ENCODE peak calls at places on chromosomes 12 and 14, in eight cellular contexts. One of them, this sample, is unnamed.

GRCh38 chr12:57110189-57111045 is 745 bp downstream of the STAT6 start:
- DNase-seq in nephron progenitor cell: peak; percentile 83
- DNase-seq in psoas muscle: peak; percentile 77
- DNase-seq in AG10803: no peak
- DNase-seq in endodermal cell: peak; percentile 97
- DNase-seq in colonic mucosa: peak; percentile 89
- DNase-seq in tibial artery: peak; percentile 90
- DNase-seq in AG09309: no peak
- DNase-seq in this sample: peak; percentile 60

GRCh38 chr12:114921796-114922195 is 237.8 kb upstream of the TBX3 start:
- DNase-seq in nephron progenitor cell: no peak
- DNase-seq in psoas muscle: no peak
- DNase-seq in AG10803: peak; percentile 56
- DNase-seq in endodermal cell: peak; percentile 22
- DNase-seq in colonic mucosa: no peak
- DNase-seq in tibial artery: no peak
- DNase-seq in AG09309: no peak
- DNase-seq in this sample: no peak

GRCh38 chr14:69910871-69911270 is 31.7 kb downstream of the SMOC1 start:
- DNase-seq in nephron progenitor cell: no peak
- DNase-seq in psoas muscle: no peak
- DNase-seq in AG10803: no peak
- DNase-seq in endodermal cell: no peak
- DNase-seq in colonic mucosa: no peak
- DNase-seq in tibial artery: no peak
- DNase-seq in AG09309: no peak
- DNase-seq in this sample: peak; percentile 58

GRCh38 chr12:26250801-26251200 is 55.4 kb downstream of the SSPN start:
- DNase-seq in nephron progenitor cell: no peak
- DNase-seq in psoas muscle: no peak
- DNase-seq in AG10803: no peak
- DNase-seq in endodermal cell: no peak
- DNase-seq in colonic mucosa: no peak
- DNase-seq in tibial artery: no peak
- DNase-seq in AG09309: no peak
- DNase-seq in this sample: no peak

GRCh38 chr14:103846569-103847438 is 571 bp downstream of the PPP1R13B start:
- DNase-seq in nephron progenitor cell: peak; percentile 30
- DNase-seq in psoas muscle: peak; percentile 75
- DNase-seq in AG10803: no peak
- DNase-seq in endodermal cell: peak; percentile 75
- DNase-seq in colonic mucosa: peak; percentile 35
- DNase-seq in tibial artery: peak; percentile 73
- DNase-seq in AG09309: no peak
- DNase-seq in this sample: peak; percentile 50

GRCh38 chr14:103886304-103887169 is 39.2 kb upstream of the PPP1R13B start:
- DNase-seq in nephron progenitor cell: peak; percentile 63
- DNase-seq in psoas muscle: no peak
- DNase-seq in AG10803: no peak
- DNase-seq in endodermal cell: peak; percentile 83
- DNase-seq in colonic mucosa: no peak
- DNase-seq in tibial artery: no peak
- DNase-seq in AG09309: no peak
- DNase-seq in this sample: no peak

GRCh38 chr12:92288533-92288932 is 142.9 kb upstream of the BTG1 start:
- DNase-seq in nephron progenitor cell: no peak
- DNase-seq in psoas muscle: no peak
- DNase-seq in AG10803: no peak
- DNase-seq in endodermal cell: peak; percentile 33
- DNase-seq in colonic mucosa: no peak
- DNase-seq in tibial artery: no peak
- DNase-seq in AG09309: no peak
- DNase-seq in this sample: no peak

GRCh38 chr14:84482256-84483071 is 1047.5 kb upstream of the FLRT2 start:
- DNase-seq in nephron progenitor cell: no peak
- DNase-seq in psoas muscle: no peak
- DNase-seq in AG10803: peak; percentile 56
- DNase-seq in endodermal cell: no peak
- DNase-seq in colonic mucosa: no peak
- DNase-seq in tibial artery: no peak
- DNase-seq in AG09309: peak; percentile 1
- DNase-seq in this sample: no peak

GRCh38 chr14:92352158-92352985 is 29.4 kb downstream of the SLC24A4 start:
- DNase-seq in nephron progenitor cell: no peak
- DNase-seq in psoas muscle: no peak
- DNase-seq in AG10803: peak; percentile 18
- DNase-seq in endodermal cell: peak; percentile 78
- DNase-seq in colonic mucosa: no peak
- DNase-seq in tibial artery: no peak
- DNase-seq in AG09309: no peak
- DNase-seq in this sample: peak; percentile 4

GRCh38 chr12:95881331-95881955 is 22.7 kb downstream of the SNRPF start:
- DNase-seq in nephron progenitor cell: no peak
- DNase-seq in psoas muscle: no peak
- DNase-seq in AG10803: peak; percentile 43
- DNase-seq in endodermal cell: no peak
- DNase-seq in colonic mucosa: no peak
- DNase-seq in tibial artery: no peak
- DNase-seq in AG09309: no peak
- DNase-seq in this sample: no peak

GRCh38 chr14:99164712-99165111 is 107.3 kb downstream of the BCL11B start:
- DNase-seq in nephron progenitor cell: no peak
- DNase-seq in psoas muscle: no peak
- DNase-seq in AG10803: no peak
- DNase-seq in endodermal cell: peak; percentile 13
- DNase-seq in colonic mucosa: no peak
- DNase-seq in tibial artery: no peak
- DNase-seq in AG09309: no peak
- DNase-seq in this sample: no peak

GRCh38 chr12:93568091-93568490 is 4.4 kb upstream of the SOCS2 start:
- DNase-seq in nephron progenitor cell: no peak
- DNase-seq in psoas muscle: no peak
- DNase-seq in AG10803: no peak
- DNase-seq in endodermal cell: no peak
- DNase-seq in colonic mucosa: no peak
- DNase-seq in tibial artery: no peak
- DNase-seq in AG09309: no peak
- DNase-seq in this sample: no peak

GRCh38 chr12:83865431-83865830 is 1047.2 kb downstream of the SLC6A15 start:
- DNase-seq in nephron progenitor cell: no peak
- DNase-seq in psoas muscle: no peak
- DNase-seq in AG10803: no peak
- DNase-seq in endodermal cell: no peak
- DNase-seq in colonic mucosa: no peak
- DNase-seq in tibial artery: no peak
- DNase-seq in AG09309: no peak
- DNase-seq in this sample: peak; percentile 49

GRCh38 chr12:5022465-5023061 is 21.1 kb upstream of the KCNA5 start:
- DNase-seq in nephron progenitor cell: peak; percentile 54
- DNase-seq in psoas muscle: peak; percentile 66
- DNase-seq in AG10803: peak; percentile 37
- DNase-seq in endodermal cell: peak; percentile 93
- DNase-seq in colonic mucosa: peak; percentile 22
- DNase-seq in tibial artery: peak; percentile 71
- DNase-seq in AG09309: no peak
- DNase-seq in this sample: peak; percentile 43

GRCh38 chr12:54147186-54147585 is 41.6 kb downstream of the SMUG1 start:
- DNase-seq in nephron progenitor cell: no peak
- DNase-seq in psoas muscle: no peak
- DNase-seq in AG10803: peak; percentile 51
- DNase-seq in endodermal cell: no peak
- DNase-seq in colonic mucosa: no peak
- DNase-seq in tibial artery: peak; percentile 82
- DNase-seq in AG09309: no peak
- DNase-seq in this sample: no peak

GRCh38 chr14:76396714-76397187 is 20.8 kb downstream of the ESRRB start:
- DNase-seq in nephron progenitor cell: peak; percentile 70
- DNase-seq in psoas muscle: peak; percentile 39
- DNase-seq in AG10803: no peak
- DNase-seq in endodermal cell: no peak
- DNase-seq in colonic mucosa: no peak
- DNase-seq in tibial artery: no peak
- DNase-seq in AG09309: no peak
- DNase-seq in this sample: no peak

GRCh38 chr12:22529281-22530060 is 14.9 kb downstream of the C2CD5 start:
- DNase-seq in nephron progenitor cell: no peak
- DNase-seq in psoas muscle: no peak
- DNase-seq in AG10803: peak; percentile 6
- DNase-seq in endodermal cell: no peak
- DNase-seq in colonic mucosa: no peak
- DNase-seq in tibial artery: no peak
- DNase-seq in AG09309: no peak
- DNase-seq in this sample: peak; percentile 51

GRCh38 chr14:80172380-80173055 is 38.8 kb downstream of the DIO2 start:
- DNase-seq in nephron progenitor cell: no peak
- DNase-seq in psoas muscle: no peak
- DNase-seq in AG10803: no peak
- DNase-seq in endodermal cell: no peak
- DNase-seq in colonic mucosa: no peak
- DNase-seq in tibial artery: no peak
- DNase-seq in AG09309: no peak
- DNase-seq in this sample: peak; percentile 40

GRCh38 chr12:24596768-24597388 is 352.0 kb downstream of the BCAT1 start:
- DNase-seq in nephron progenitor cell: no peak
- DNase-seq in psoas muscle: no peak
- DNase-seq in AG10803: peak; percentile 38
- DNase-seq in endodermal cell: no peak
- DNase-seq in colonic mucosa: no peak
- DNase-seq in tibial artery: no peak
- DNase-seq in AG09309: no peak
- DNase-seq in this sample: peak; percentile 20
- TF ChIP-seq CTCF in nephron progenitor cell: peak; percentile 75
- TF ChIP-seq CTCF in psoas muscle: peak; percentile 37
- TF ChIP-seq CTCF in AG10803: peak; percentile 80
- TF ChIP-seq CTCF in endodermal cell: peak; percentile 99
- TF ChIP-seq CTCF in colonic mucosa: peak; percentile 34
- TF ChIP-seq CTCF in tibial artery: peak; percentile 68
- TF ChIP-seq CTCF in AG09309: peak; percentile 60
- TF ChIP-seq CTCF in this sample: peak; percentile 70

DNA sequence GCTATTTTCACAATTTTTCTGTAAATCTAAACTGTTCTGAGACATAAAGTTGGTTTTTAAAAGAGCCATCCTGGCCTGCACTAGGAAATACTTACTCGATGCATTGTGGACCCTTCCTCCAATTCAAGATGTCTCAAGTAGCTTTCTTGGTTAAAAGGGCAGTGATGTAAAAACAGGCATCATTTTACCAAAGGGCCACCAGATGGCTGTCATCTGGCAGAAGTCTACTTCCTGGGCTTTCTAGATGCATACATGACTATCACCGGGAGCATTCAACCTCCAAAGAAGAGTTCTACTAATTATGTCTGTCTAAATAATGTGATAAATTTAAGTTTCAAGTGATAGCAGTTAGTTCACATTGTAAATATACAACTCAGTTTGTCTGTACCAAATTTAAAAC is 96.8 kb upstream of the FRMD6 start:
- DNase-seq in nephron progenitor cell: no peak
- DNase-seq in psoas muscle: no peak
- DNase-seq in AG10803: peak; percentile 79
- DNase-seq in endodermal cell: no peak
- DNase-seq in colonic mucosa: no peak
- DNase-seq in tibial artery: no peak
- DNase-seq in AG09309: no peak
- DNase-seq in this sample: no peak
- TF ChIP-seq CTCF in nephron progenitor cell: no peak
- TF ChIP-seq CTCF in psoas muscle: no peak
- TF ChIP-seq CTCF in AG10803: peak; percentile 47
- TF ChIP-seq CTCF in endodermal cell: peak; percentile 61
- TF ChIP-seq CTCF in colonic mucosa: no peak
- TF ChIP-seq CTCF in tibial artery: no peak
- TF ChIP-seq CTCF in AG09309: peak; percentile 28
- TF ChIP-seq CTCF in this sample: no peak

DNA sequence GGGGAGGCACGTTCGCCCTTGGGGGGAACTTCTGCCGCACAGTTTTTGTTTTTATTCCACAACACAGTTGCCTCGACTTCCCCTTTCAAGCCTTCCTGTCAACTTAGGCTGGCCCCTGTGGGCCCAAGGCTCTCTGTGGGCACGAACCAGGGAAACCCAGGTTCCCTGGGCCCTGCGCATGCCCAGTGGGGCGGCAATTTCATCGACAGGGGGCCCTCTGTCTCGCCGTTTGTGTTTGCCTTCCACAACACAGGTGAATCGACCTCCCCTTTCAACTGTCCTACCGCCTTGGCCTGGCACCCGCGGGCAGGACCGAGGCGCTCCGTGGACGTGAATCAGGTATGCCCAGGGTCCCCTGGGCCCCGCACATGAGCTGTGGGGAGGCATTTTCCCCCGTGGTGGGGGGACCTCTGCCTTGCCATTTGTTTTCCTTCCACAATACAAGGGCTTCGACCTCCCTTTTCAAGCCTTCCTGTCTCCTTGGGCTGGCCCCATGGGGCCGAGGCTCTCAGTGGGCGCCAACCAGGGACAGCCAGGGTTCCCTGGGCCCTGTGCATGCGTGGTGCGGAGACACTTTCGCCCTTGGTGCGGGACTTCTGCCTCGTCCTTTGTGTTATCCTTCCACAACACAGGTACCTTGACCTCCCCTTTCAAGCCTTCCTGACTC is 354.0 kb downstream of the ALG10 start:
- DNase-seq in nephron progenitor cell: no peak
- DNase-seq in psoas muscle: no peak
- DNase-seq in AG10803: no peak
- DNase-seq in endodermal cell: no peak
- DNase-seq in colonic mucosa: no peak
- DNase-seq in tibial artery: no peak
- DNase-seq in AG09309: no peak
- DNase-seq in this sample: no peak
- TF ChIP-seq CTCF in nephron progenitor cell: no peak
- TF ChIP-seq CTCF in psoas muscle: no peak
- TF ChIP-seq CTCF in AG10803: no peak
- TF ChIP-seq CTCF in endodermal cell: no peak
- TF ChIP-seq CTCF in colonic mucosa: no peak
- TF ChIP-seq CTCF in tibial artery: no peak
- TF ChIP-seq CTCF in AG09309: no peak
- TF ChIP-seq CTCF in this sample: no peak

DNA sequence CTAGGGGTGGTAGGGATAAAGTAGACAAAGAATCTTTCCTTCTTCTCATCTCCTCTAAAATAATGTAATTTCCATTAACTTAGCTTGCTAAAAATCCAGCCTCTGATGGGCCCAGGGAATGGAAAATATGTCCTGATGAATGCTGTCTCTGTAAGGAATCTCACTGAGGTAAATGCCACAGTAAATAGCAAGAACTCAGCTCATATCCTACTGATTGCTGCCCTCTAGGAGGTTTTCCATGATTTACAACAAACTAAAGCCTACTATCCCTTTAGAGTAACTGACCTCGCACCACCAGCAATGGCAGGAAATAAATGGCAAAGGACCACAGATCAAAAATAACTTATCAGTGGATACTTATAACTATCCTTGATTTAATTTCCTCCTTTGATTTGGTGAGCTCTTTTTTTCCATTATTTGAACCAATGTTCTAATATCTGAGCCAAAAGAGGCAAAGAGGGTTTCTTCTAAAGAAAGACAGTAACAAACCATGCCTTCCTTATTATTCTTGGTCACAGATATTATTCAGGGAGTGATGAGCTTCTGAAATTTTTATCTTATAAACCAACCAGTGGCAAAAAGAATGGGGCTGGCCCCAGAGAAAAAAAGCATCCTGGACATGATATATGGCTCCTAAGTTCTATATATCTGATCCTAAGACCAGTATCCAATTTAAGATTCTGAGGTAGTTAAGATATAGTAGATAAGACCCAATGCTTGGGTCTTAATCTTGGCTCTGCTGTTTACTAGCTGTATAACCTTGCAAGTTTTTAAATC is 43.7 kb downstream of the SENP1 start:
- DNase-seq in nephron progenitor cell: no peak
- DNase-seq in psoas muscle: no peak
- DNase-seq in AG10803: no peak
- DNase-seq in endodermal cell: no peak
- DNase-seq in colonic mucosa: no peak
- DNase-seq in tibial artery: no peak
- DNase-seq in AG09309: no peak
- DNase-seq in this sample: peak; percentile 14
- TF ChIP-seq CTCF in nephron progenitor cell: peak; percentile 25
- TF ChIP-seq CTCF in psoas muscle: no peak
- TF ChIP-seq CTCF in AG10803: no peak
- TF ChIP-seq CTCF in endodermal cell: peak; percentile 72
- TF ChIP-seq CTCF in colonic mucosa: no peak
- TF ChIP-seq CTCF in tibial artery: no peak
- TF ChIP-seq CTCF in AG09309: no peak
- TF ChIP-seq CTCF in this sample: peak; percentile 11

This sample was measured in mammary epithelial cell.